ENCODE peak calls at places on chromosome 22, in eight cellular contexts. K is A172, U is AG09319, P is EL, G is astrocyte of the spinal cord, T is AG04450, B is endothelial cell, W is thoracic aorta. Z is an unnamed sample.

GRCh38 chr22:24803064-24803542 is 2.9 kb upstream of the SGSM1 start:
- DNase-seq in K (peak; percentile 5), U (no peak), P (peak; percentile 40), G (no peak), T (no peak), B (peak; percentile 77), W (no peak), Z (peak; percentile 53)

GRCh38 chr22:41775338-41775737 is 25.1 kb upstream of the CCDC134 start:
- DNase-seq in K (no peak), U (no peak), P (no peak), G (no peak), T (no peak), B (no peak), W (no peak), Z (no peak)

GRCh38 chr22:46894081-46894671 is 131.7 kb downstream of the TBC1D22A start:
- DNase-seq in K (no peak), U (peak; percentile 3), P (no peak), G (no peak), T (no peak), B (no peak), W (no peak), Z (no peak)

GRCh38 chr22:36077261-36077660 is 48.6 kb upstream of the RBFOX2 start:
- DNase-seq in K (no peak), U (no peak), P (peak; percentile 59), G (no peak), T (no peak), B (no peak), W (no peak), Z (peak; percentile 47)

GRCh38 chr22:49450521-49450920 is 377.2 kb downstream of the BRD1 start:
- DNase-seq in K (no peak), U (no peak), P (no peak), G (no peak), T (no peak), B (no peak), W (no peak), Z (no peak)

GRCh38 chr22:23823331-23823791 is 15.4 kb downstream of the DERL3 start:
- DNase-seq in K (no peak), U (no peak), P (no peak), G (no peak), T (no peak), B (no peak), W (no peak), Z (no peak)

GRCh38 chr22:43996170-43996980 is 27.7 kb upstream of the PARVB start:
- DNase-seq in K (no peak), U (no peak), P (no peak), G (no peak), T (no peak), B (peak; percentile 36), W (no peak), Z (no peak)

GRCh38 chr22:33918676-33919590 is 1.3 kb downstream of the LARGE1 start:
- DNase-seq in K (no peak), U (no peak), P (no peak), G (no peak), T (no peak), B (no peak), W (no peak), Z (no peak)

GRCh38 chr22:42074846-42075245 is 798 bp downstream of the PHETA2 start:
- DNase-seq in K (no peak), U (no peak), P (no peak), G (no peak), T (no peak), B (no peak), W (no peak), Z (no peak)

GRCh38 chr22:37806409-37807338 is 1.1 kb upstream of the GCAT start:
- DNase-seq in K (no peak), U (no peak), P (peak; percentile 68), G (peak; percentile 57), T (no peak), B (peak; percentile 35), W (no peak), Z (peak; percentile 35)

GRCh38 chr22:17398159-17398558 is 28.9 kb downstream of the CECR2 start:
- DNase-seq in K (no peak), U (no peak), P (no peak), G (no peak), T (no peak), B (no peak), W (no peak), Z (no peak)

GRCh38 chr22:30806391-30806861 is 111.8 kb downstream of the OSBP2 start:
- DNase-seq in K (peak; percentile 93), U (no peak), P (peak; percentile 83), G (peak; percentile 71), T (no peak), B (no peak), W (no peak), Z (no peak)

GRCh38 chr22:46738961-46739870 is 1.2 kb upstream of the CERK start:
- DNase-seq in K (no peak), U (no peak), P (peak; percentile 80), G (peak; percentile 68), T (no peak), B (no peak), W (no peak), Z (no peak)

GRCh38 chr22:45537734-45538181 is 35.1 kb downstream of the FBLN1 start:
- DNase-seq in K (peak; percentile 83), U (no peak), P (peak; percentile 87), G (peak; percentile 97), T (peak; percentile 59), B (no peak), W (no peak), Z (no peak)

GRCh38 chr22:46070215-46070721 is 80.1 kb upstream of the PPARA start:
- DNase-seq in K (no peak), U (no peak), P (no peak), G (no peak), T (no peak), B (no peak), W (no peak), Z (no peak)

GRCh38 chr22:41768420-41768819 is 32.1 kb upstream of the CCDC134 start:
- DNase-seq in K (peak; percentile 46), U (no peak), P (peak; percentile 63), G (peak; percentile 14), T (no peak), B (no peak), W (no peak), Z (no peak)

GRCh38 chr22:22460635-22461034 is 47.9 kb downstream of the ZNF280B start:
- DNase-seq in K (no peak), U (no peak), P (no peak), G (no peak), T (no peak), B (no peak), W (no peak), Z (no peak)

GRCh38 chr22:48278620-48279464 is 1516.4 kb downstream of the TBC1D22A start:
- DNase-seq in K (no peak), U (no peak), P (no peak), G (no peak), T (no peak), B (no peak), W (no peak), Z (no peak)

GRCh38 chr22:19707347-19708322 is 6.7 kb upstream of the SEPTIN5 start:
- DNase-seq in K (no peak), U (no peak), P (no peak), G (no peak), T (no peak), B (no peak), W (no peak), Z (no peak)

GRCh38 chr22:31451709-31452571 is 37.7 kb downstream of the EIF4ENIF1 start:
- DNase-seq in K (peak; percentile 14), U (peak; percentile 12), P (peak; percentile 66), G (peak; percentile 43), T (peak; percentile 1), B (peak; percentile 6), W (no peak), Z (peak; percentile 70)

GRCh38 chr22:38448945-38449745 is 5.9 kb downstream of the KCNJ4 start:
- DNase-seq in K (no peak), U (no peak), P (no peak), G (no peak), T (no peak), B (no peak), W (no peak), Z (no peak)

GRCh38 chr22:49630448-49630946 is 197.2 kb downstream of the BRD1 start:
- DNase-seq in K (no peak), U (no peak), P (no peak), G (no peak), T (no peak), B (no peak), W (no peak), Z (no peak)

GRCh38 chr22:30892731-30893221 is 75.8 kb downstream of the MORC2 start:
- DNase-seq in K (no peak), U (no peak), P (no peak), G (no peak), T (no peak), B (no peak), W (no peak), Z (no peak)

GRCh38 chr22:29207562-29208501 is 2.1 kb downstream of the EMID1 start:
- DNase-seq in K (no peak), U (no peak), P (no peak), G (no peak), T (no peak), B (no peak), W (no peak), Z (no peak)

GRCh38 chr22:37681556-37682049 is 4.5 kb upstream of the NOL12 start:
- DNase-seq in K (peak; percentile 72), U (no peak), P (peak; percentile 83), G (peak; percentile 74), T (no peak), B (peak; percentile 70), W (no peak), Z (peak; percentile 29)

GRCh38 chr22:45842141-45842831 is 134.7 kb downstream of the WNT7B start:
- DNase-seq in K (no peak), U (no peak), P (peak; percentile 59), G (peak; percentile 65), T (peak; percentile 15), B (no peak), W (no peak), Z (no peak)

GRCh38 chr22:44143117-44143495 is 37.6 kb upstream of the PARVG start:
- DNase-seq in K (no peak), U (no peak), P (no peak), G (no peak), T (no peak), B (no peak), W (no peak), Z (no peak)

GRCh38 chr22:24153353-24153752 is 27.9 kb upstream of the SUSD2 start:
- DNase-seq in K (peak; percentile 27), U (no peak), P (peak; percentile 57), G (no peak), T (no peak), B (no peak), W (no peak), Z (no peak)

GRCh38 chr22:50627452-50627913 is 469 bp downstream of the ARSA start:
- DNase-seq in K (no peak), U (no peak), P (peak; percentile 28), G (no peak), T (no peak), B (peak; percentile 41), W (no peak), Z (no peak)

Z was measured in T47D.